ENCODE peak calls at places on chromosomes 3 and 15, in seven cellular contexts. Y, B, S, C, Z, I and R are unnamed samples.

GRCh38 chr3:128619146-128619890 is 31.3 kb downstream of the RPN1 start:
- DNase-seq in S (no peak), Y (peak), C (peak), B (no peak), I (no peak), Z (peak), R (no peak)

GRCh38 chr15:33089878-33090757 is 104.4 kb downstream of the FMN1 start:
- DNase-seq in Y (peak), Z (peak), B (no peak), C (no peak), I (peak), S (no peak), R (no peak)

GRCh38 chr3:53696401-53697172 is 149.6 kb downstream of the CHDH start:
- DNase-seq in Y (peak), I (no peak), Z (peak), B (no peak), C (no peak), S (no peak), R (no peak)

GRCh38 chr3:55488398-55489055 is 1.4 kb upstream of the WNT5A start:
- DNase-seq in B (peak), Z (peak), C (peak), I (peak), S (peak), Y (peak), R (no peak)

GRCh38 chr3:102529452-102529851 is 94.6 kb downstream of the ZPLD1 start:
- DNase-seq in Z (peak), S (peak), B (peak), C (no peak), I (no peak), Y (peak), R (no peak)

GRCh38 chr3:156161172-156161571 is 40.8 kb downstream of the KCNAB1 start:
- DNase-seq in Y (peak), B (no peak), S (peak), C (no peak), Z (peak), I (no peak), R (no peak)

GRCh38 chr3:25473246-25473645 is 45.2 kb downstream of the RARB start:
- DNase-seq in B (no peak), C (no peak), Z (no peak), I (no peak), S (no peak), Y (peak), R (no peak)

GRCh38 chr3:31729573-31729972 is 196.8 kb downstream of the STT3B start:
- DNase-seq in S (no peak), Y (no peak), Z (no peak), B (no peak), C (no peak), I (no peak), R (no peak)

GRCh38 chr3:11367116-11367781 is 95.1 kb downstream of the ATG7 start:
- DNase-seq in S (no peak), Z (peak), B (no peak), C (no peak), I (no peak), Y (peak), R (no peak)

GRCh38 chr3:126329927-126330725 is 27.1 kb downstream of the KLF15 start:
- DNase-seq in C (no peak), Y (peak), Z (no peak), S (no peak), B (no peak), I (no peak), R (no peak)

GRCh38 chr3:170493712-170494182 is 75.1 kb downstream of the CLDN11 start:
- DNase-seq in Y (peak), I (no peak), C (no peak), S (no peak), B (no peak), Z (no peak), R (no peak)

GRCh38 chr3:10023587-10024310 is 2.5 kb upstream of the FANCD2 start:
- DNase-seq in Y (peak), C (no peak), S (no peak), Z (peak), I (no peak), B (no peak), R (no peak)

GRCh38 chr3:52519445-52520140 is 14.1 kb downstream of the NT5DC2 start:
- DNase-seq in B (no peak), Y (no peak), Z (no peak), S (no peak), C (no peak), I (no peak), R (no peak)

GRCh38 chr3:105367063-105367405 is 325 bp downstream of the ALCAM start:
- DNase-seq in I (peak), Z (no peak), B (peak), S (peak), C (no peak), Y (no peak), R (no peak)